ENCODE peak calls at places on chromosomes 2 and 18, in six cellular contexts. One of them, this sample, is unnamed.

GRCh38 chr2:236607471-236608307 is 38.1 kb downstream of the ACKR3 start:
- DNase-seq in IMR-90: peak
- DNase-seq in H1: no peak
- DNase-seq in mesendoderm: peak
- DNase-seq in H9: no peak
- DNase-seq in mesenchymal stem cell: peak
- DNase-seq in this sample: no peak

GRCh38 chr18:6729247-6730091 is at the start of gene ARHGAP28:
- DNase-seq in IMR-90: peak
- DNase-seq in H1: peak
- DNase-seq in mesendoderm: peak
- DNase-seq in H9: peak
- DNase-seq in mesenchymal stem cell: peak
- DNase-seq in this sample: peak

GRCh38 chr2:151575338-151575737 is 158.9 kb downstream of the NEB start:
- DNase-seq in IMR-90: no peak
- DNase-seq in H1: no peak
- DNase-seq in mesendoderm: peak
- DNase-seq in H9: no peak
- DNase-seq in mesenchymal stem cell: peak
- DNase-seq in this sample: no peak

GRCh38 chr2:201984800-201985525 is 48.7 kb upstream of the FZD7 start:
- DNase-seq in IMR-90: no peak
- DNase-seq in H1: no peak
- DNase-seq in mesendoderm: no peak
- DNase-seq in H9: no peak
- DNase-seq in mesenchymal stem cell: no peak
- DNase-seq in this sample: no peak

GRCh38 chr2:130813722-130814121 is 23.0 kb upstream of the ARHGEF4 start:
- DNase-seq in IMR-90: no peak
- DNase-seq in H1: no peak
- DNase-seq in mesendoderm: no peak
- DNase-seq in H9: no peak
- DNase-seq in mesenchymal stem cell: no peak
- DNase-seq in this sample: no peak

GRCh38 chr18:63447066-63447465 is 24.8 kb upstream of the VPS4B start:
- DNase-seq in IMR-90: no peak
- DNase-seq in H1: no peak
- DNase-seq in mesendoderm: no peak
- DNase-seq in H9: no peak
- DNase-seq in mesenchymal stem cell: no peak
- DNase-seq in this sample: no peak

GRCh38 chr18:37085362-37085761 is 256.4 kb downstream of the KIAA1328 start:
- DNase-seq in IMR-90: no peak
- DNase-seq in H1: peak
- DNase-seq in mesendoderm: peak
- DNase-seq in H9: no peak
- DNase-seq in mesenchymal stem cell: no peak
- DNase-seq in this sample: no peak

GRCh38 chr2:112692496-112692911 is 28.3 kb upstream of the NT5DC4 start:
- DNase-seq in IMR-90: peak
- DNase-seq in H1: peak
- DNase-seq in mesendoderm: peak
- DNase-seq in H9: peak
- DNase-seq in mesenchymal stem cell: peak
- DNase-seq in this sample: no peak

GRCh38 chr2:153601812-153602211 is 123.2 kb upstream of the RPRM start:
- DNase-seq in IMR-90: no peak
- DNase-seq in H1: no peak
- DNase-seq in mesendoderm: no peak
- DNase-seq in H9: no peak
- DNase-seq in mesenchymal stem cell: no peak
- DNase-seq in this sample: no peak

GRCh38 chr2:30217644-30218361 is 13.5 kb upstream of the LBH start:
- DNase-seq in IMR-90: no peak
- DNase-seq in H1: no peak
- DNase-seq in mesendoderm: no peak
- DNase-seq in H9: no peak
- DNase-seq in mesenchymal stem cell: no peak
- DNase-seq in this sample: no peak

GRCh38 chr2:67374481-67374880 is 22.7 kb upstream of the ETAA1 start:
- DNase-seq in IMR-90: peak
- DNase-seq in H1: no peak
- DNase-seq in mesendoderm: no peak
- DNase-seq in H9: no peak
- DNase-seq in mesenchymal stem cell: peak
- DNase-seq in this sample: no peak

GRCh38 chr2:100640329-100641114 is 77.7 kb downstream of the PDCL3 start:
- DNase-seq in IMR-90: no peak
- DNase-seq in H1: no peak
- DNase-seq in mesendoderm: no peak
- DNase-seq in H9: no peak
- DNase-seq in mesenchymal stem cell: no peak
- DNase-seq in this sample: no peak

GRCh38 chr2:19435815-19436214 is 77.4 kb upstream of the OSR1 start:
- DNase-seq in IMR-90: no peak
- DNase-seq in H1: no peak
- DNase-seq in mesendoderm: peak
- DNase-seq in H9: no peak
- DNase-seq in mesenchymal stem cell: no peak
- DNase-seq in this sample: no peak

GRCh38 chr2:102040229-102040628 is 48.5 kb downstream of the IL1R2 start:
- DNase-seq in IMR-90: no peak
- DNase-seq in H1: no peak
- DNase-seq in mesendoderm: no peak
- DNase-seq in H9: no peak
- DNase-seq in mesenchymal stem cell: peak
- DNase-seq in this sample: no peak

GRCh38 chr2:19209575-19210341 is 148.7 kb downstream of the OSR1 start:
- DNase-seq in IMR-90: no peak
- DNase-seq in H1: no peak
- DNase-seq in mesendoderm: no peak
- DNase-seq in H9: no peak
- DNase-seq in mesenchymal stem cell: no peak
- DNase-seq in this sample: no peak

GRCh38 chr2:131143803-131144202 is 38.7 kb downstream of the PLEKHB2 start:
- DNase-seq in IMR-90: peak
- DNase-seq in H1: no peak
- DNase-seq in mesendoderm: no peak
- DNase-seq in H9: no peak
- DNase-seq in mesenchymal stem cell: no peak
- DNase-seq in this sample: no peak

GRCh38 chr18:4658804-4659203 is 203.7 kb upstream of the DLGAP1 start:
- DNase-seq in IMR-90: no peak
- DNase-seq in H1: no peak
- DNase-seq in mesendoderm: no peak
- DNase-seq in H9: no peak
- DNase-seq in mesenchymal stem cell: no peak
- DNase-seq in this sample: no peak

GRCh38 chr18:38481576-38481975 is 916.0 kb upstream of the CELF4 start:
- DNase-seq in IMR-90: no peak
- DNase-seq in H1: no peak
- DNase-seq in mesendoderm: no peak
- DNase-seq in H9: no peak
- DNase-seq in mesenchymal stem cell: no peak
- DNase-seq in this sample: no peak

GRCh38 chr18:23193727-23194126 is 58.4 kb downstream of the CABLES1 start:
- DNase-seq in IMR-90: no peak
- DNase-seq in H1: no peak
- DNase-seq in mesendoderm: no peak
- DNase-seq in H9: no peak
- DNase-seq in mesenchymal stem cell: no peak
- DNase-seq in this sample: no peak

GRCh38 chr2:55718165-55719008 is 24.7 kb upstream of the PNPT1 start:
- DNase-seq in IMR-90: peak
- DNase-seq in H1: peak
- DNase-seq in mesendoderm: peak
- DNase-seq in H9: peak
- DNase-seq in mesenchymal stem cell: peak
- DNase-seq in this sample: peak

GRCh38 chr2:126950499-126950898 is 51.8 kb downstream of the TEX51 start:
- DNase-seq in IMR-90: no peak
- DNase-seq in H1: no peak
- DNase-seq in mesendoderm: no peak
- DNase-seq in H9: no peak
- DNase-seq in mesenchymal stem cell: no peak
- DNase-seq in this sample: no peak

GRCh38 chr18:26133652-26134051 is at the start of gene PSMA8:
- DNase-seq in IMR-90: no peak
- DNase-seq in H1: peak
- DNase-seq in mesendoderm: peak
- DNase-seq in H9: peak
- DNase-seq in mesenchymal stem cell: no peak
- DNase-seq in this sample: no peak

GRCh38 chr2:241950878-241951331 is 81.4 kb downstream of the RTP5 start:
- DNase-seq in IMR-90: peak
- DNase-seq in H1: peak
- DNase-seq in mesendoderm: peak
- DNase-seq in H9: peak
- DNase-seq in mesenchymal stem cell: peak
- DNase-seq in this sample: peak

GRCh38 chr2:54459037-54459441 is 2.9 kb downstream of the SPTBN1 start:
- DNase-seq in IMR-90: peak
- DNase-seq in H1: no peak
- DNase-seq in mesendoderm: no peak
- DNase-seq in H9: no peak
- DNase-seq in mesenchymal stem cell: peak
- DNase-seq in this sample: no peak

GRCh38 chr2:71068218-71069035 is at the start of gene NAGK:
- DNase-seq in IMR-90: peak
- DNase-seq in H1: peak
- DNase-seq in mesendoderm: peak
- DNase-seq in H9: peak
- DNase-seq in mesenchymal stem cell: peak
- DNase-seq in this sample: peak
- H3K18ac ChIP-seq in IMR-90: peak
- H3K18ac ChIP-seq in H1: peak
- H3K18ac ChIP-seq in mesendoderm: peak
- H3K18ac ChIP-seq in H9: peak
- H3K18ac ChIP-seq in mesenchymal stem cell: peak
- H3K18ac ChIP-seq in this sample: peak

GRCh38 chr2:38875576-38876367 is at the start of the genes DHX57 and MORN2:
- DNase-seq in IMR-90: peak
- DNase-seq in H1: peak
- DNase-seq in mesendoderm: peak
- DNase-seq in H9: peak
- DNase-seq in mesenchymal stem cell: peak
- DNase-seq in this sample: peak
- H4K8ac ChIP-seq in IMR-90: peak
- H4K8ac ChIP-seq in H1: peak
- H4K8ac ChIP-seq in mesendoderm: no peak
- H4K8ac ChIP-seq in H9: no peak
- H4K8ac ChIP-seq in mesenchymal stem cell: peak
- H4K8ac ChIP-seq in this sample: peak

DNA sequence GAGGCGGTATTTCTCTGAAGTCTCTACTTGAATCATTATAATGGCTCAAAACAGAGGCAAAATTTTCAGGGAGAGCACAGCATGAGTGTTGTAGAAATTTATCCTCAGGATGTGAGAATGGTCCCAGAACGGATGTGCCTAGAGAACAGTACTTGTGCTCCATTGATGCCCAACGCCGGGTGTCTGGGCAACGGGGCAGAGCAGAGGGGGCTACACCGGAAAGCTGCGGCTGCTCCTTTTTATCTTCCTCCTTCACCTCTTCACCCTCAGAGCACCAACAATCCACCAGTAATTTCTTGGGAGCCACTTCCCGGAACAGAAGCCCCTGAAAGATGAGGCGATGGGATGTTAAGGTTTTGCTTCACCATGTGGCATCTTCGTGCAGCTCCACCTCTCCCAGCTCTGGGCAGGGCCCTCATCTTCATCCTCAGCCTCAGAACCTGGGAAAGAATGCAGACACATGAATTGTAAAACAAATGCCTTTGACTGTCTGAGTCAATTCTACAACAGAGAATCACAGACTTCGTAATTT is 71.5 kb downstream of the PTGR3 start:
- DNase-seq in IMR-90: no peak
- DNase-seq in H1: no peak
- DNase-seq in mesendoderm: no peak
- DNase-seq in H9: no peak
- DNase-seq in mesenchymal stem cell: no peak
- DNase-seq in this sample: no peak
- H2BK15ac ChIP-seq in IMR-90: no peak
- H2BK15ac ChIP-seq in H1: no peak
- H2BK15ac ChIP-seq in mesendoderm: no peak
- H2BK15ac ChIP-seq in H9: no peak
- H2BK15ac ChIP-seq in mesenchymal stem cell: no peak
- H2BK15ac ChIP-seq in this sample: no peak

DNA sequence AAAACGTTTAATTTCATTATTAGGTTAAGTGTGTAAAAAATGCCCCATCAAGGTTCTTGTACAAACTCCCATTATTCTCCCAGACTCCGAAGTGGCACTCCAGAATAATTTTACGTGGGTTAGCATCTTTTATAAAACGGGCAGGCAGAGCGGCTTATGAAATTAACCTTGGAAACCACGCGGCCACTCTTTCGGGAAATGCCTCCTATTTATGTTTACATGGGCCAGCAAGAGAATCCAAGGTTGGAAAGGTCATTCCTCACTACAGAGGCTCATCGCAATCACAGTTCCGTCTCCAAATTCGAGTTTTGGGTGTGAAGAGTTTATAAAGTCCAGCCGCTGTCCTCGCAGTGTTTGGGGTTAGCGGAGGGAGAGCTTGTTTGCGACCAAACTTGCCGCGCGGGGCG is 1.2 kb upstream of the IMPA2 start:
- DNase-seq in IMR-90: peak
- DNase-seq in H1: no peak
- DNase-seq in mesendoderm: no peak
- DNase-seq in H9: no peak
- DNase-seq in mesenchymal stem cell: no peak
- DNase-seq in this sample: no peak
- H3K18ac ChIP-seq in IMR-90: peak
- H3K18ac ChIP-seq in H1: no peak
- H3K18ac ChIP-seq in mesendoderm: peak
- H3K18ac ChIP-seq in H9: peak
- H3K18ac ChIP-seq in mesenchymal stem cell: peak
- H3K18ac ChIP-seq in this sample: peak

GRCh38 chr18:34909637-34910364 is 131.4 kb upstream of the MAPRE2 start:
- DNase-seq in IMR-90: peak
- DNase-seq in H1: no peak
- DNase-seq in mesendoderm: no peak
- DNase-seq in H9: no peak
- DNase-seq in mesenchymal stem cell: peak
- DNase-seq in this sample: no peak
- H4K8ac ChIP-seq in IMR-90: no peak
- H4K8ac ChIP-seq in H1: no peak
- H4K8ac ChIP-seq in mesendoderm: no peak
- H4K8ac ChIP-seq in H9: no peak
- H4K8ac ChIP-seq in mesenchymal stem cell: no peak
- H4K8ac ChIP-seq in this sample: no peak

GRCh38 chr2:120132691-120133090 is 90.5 kb downstream of the TMEM185B start:
- DNase-seq in IMR-90: no peak
- DNase-seq in H1: no peak
- DNase-seq in mesendoderm: no peak
- DNase-seq in H9: no peak
- DNase-seq in mesenchymal stem cell: peak
- DNase-seq in this sample: no peak
- H2BK15ac ChIP-seq in IMR-90: peak
- H2BK15ac ChIP-seq in H1: no peak
- H2BK15ac ChIP-seq in mesendoderm: no peak
- H2BK15ac ChIP-seq in H9: no peak
- H2BK15ac ChIP-seq in mesenchymal stem cell: no peak
- H2BK15ac ChIP-seq in this sample: no peak

GRCh38 chr18:47772374-47773248 is 157.8 kb downstream of the SMAD2 start:
- DNase-seq in IMR-90: peak
- DNase-seq in H1: peak
- DNase-seq in mesendoderm: peak
- DNase-seq in H9: peak
- DNase-seq in mesenchymal stem cell: peak
- DNase-seq in this sample: peak
- H3K18ac ChIP-seq in IMR-90: no peak
- H3K18ac ChIP-seq in H1: no peak
- H3K18ac ChIP-seq in mesendoderm: no peak
- H3K18ac ChIP-seq in H9: no peak
- H3K18ac ChIP-seq in mesenchymal stem cell: no peak
- H3K18ac ChIP-seq in this sample: no peak